ENCODE peak calls at places on chromosomes 4 and X, in five cellular contexts. One of them, this sample, is unnamed.

GRCh38 chrX:74835566-74835965 is 89.7 kb downstream of the NEXMIF start:
- DNase-seq in ascending aorta: no peak
- DNase-seq in uterus: no peak
- DNase-seq in DND-41: no peak
- DNase-seq in tibial artery: no peak
- DNase-seq in this sample: no peak

GRCh38 chr4:11471613-11472012 is 42.9 kb upstream of the HS3ST1 start:
- DNase-seq in DND-41: peak; percentile 72
- DNase-seq in ascending aorta: no peak
- DNase-seq in tibial artery: no peak
- DNase-seq in uterus: no peak
- DNase-seq in this sample: peak; percentile 40

GRCh38 chrX:112043997-112044396 is 38.6 kb downstream of the TRPC5 start:
- DNase-seq in uterus: no peak
- DNase-seq in DND-41: no peak
- DNase-seq in tibial artery: no peak
- DNase-seq in ascending aorta: no peak
- DNase-seq in this sample: no peak

GRCh38 chr4:149296503-149296902 is 519.1 kb downstream of the IQCM start:
- DNase-seq in uterus: no peak
- DNase-seq in tibial artery: no peak
- DNase-seq in DND-41: no peak
- DNase-seq in ascending aorta: no peak
- DNase-seq in this sample: no peak

GRCh38 chr4:101019941-101020401 is 327.4 kb downstream of the PPP3CA start:
- DNase-seq in DND-41: peak; percentile 35
- DNase-seq in uterus: no peak
- DNase-seq in ascending aorta: no peak
- DNase-seq in tibial artery: no peak
- DNase-seq in this sample: peak; percentile 22

GRCh38 chr4:102736636-102737549 is 23.9 kb downstream of the MANBA start:
- DNase-seq in tibial artery: no peak
- DNase-seq in ascending aorta: no peak
- DNase-seq in uterus: no peak
- DNase-seq in DND-41: no peak
- DNase-seq in this sample: no peak

GRCh38 chrX:101659601-101660063 is at the start of gene ARMCX2:
- DNase-seq in ascending aorta: peak; percentile 79
- DNase-seq in tibial artery: peak; percentile 79
- DNase-seq in uterus: peak; percentile 73
- DNase-seq in DND-41: no peak
- DNase-seq in this sample: no peak

GRCh38 chrX:23792861-23793553 is 10.0 kb downstream of the SAT1 start:
- DNase-seq in uterus: no peak
- DNase-seq in tibial artery: no peak
- DNase-seq in DND-41: no peak
- DNase-seq in ascending aorta: no peak
- DNase-seq in this sample: no peak

GRCh38 chr4:2648159-2648814 is 107.8 kb downstream of the TNIP2 start:
- DNase-seq in tibial artery: peak; percentile 40
- DNase-seq in ascending aorta: peak; percentile 42
- DNase-seq in DND-41: peak; percentile 1
- DNase-seq in uterus: no peak
- DNase-seq in this sample: no peak

GRCh38 chr4:172169871-172170270 is 356.7 kb downstream of the GALNTL6 start:
- DNase-seq in DND-41: no peak
- DNase-seq in tibial artery: no peak
- DNase-seq in ascending aorta: no peak
- DNase-seq in uterus: no peak
- DNase-seq in this sample: no peak

GRCh38 chrX:64093761-64094160 is 111.7 kb downstream of the AMER1 start:
- DNase-seq in uterus: no peak
- DNase-seq in tibial artery: no peak
- DNase-seq in DND-41: no peak
- DNase-seq in ascending aorta: no peak
- DNase-seq in this sample: no peak

GRCh38 chrX:117038918-117039440 is 576.2 kb upstream of the CT83 start:
- DNase-seq in ascending aorta: no peak
- DNase-seq in DND-41: no peak
- DNase-seq in uterus: no peak
- DNase-seq in tibial artery: no peak
- DNase-seq in this sample: no peak

GRCh38 chr4:95409750-95410149 is 139.0 kb downstream of the UNC5C start:
- DNase-seq in DND-41: no peak
- DNase-seq in uterus: no peak
- DNase-seq in tibial artery: no peak
- DNase-seq in ascending aorta: no peak
- DNase-seq in this sample: no peak

GRCh38 chr4:7132730-7133582 is 59.4 kb upstream of the SORCS2 start:
- DNase-seq in tibial artery: no peak
- DNase-seq in DND-41: no peak
- DNase-seq in uterus: no peak
- DNase-seq in ascending aorta: no peak
- DNase-seq in this sample: no peak

GRCh38 chrX:37958493-37959211 is 47.7 kb upstream of the SYTL5 start:
- DNase-seq in DND-41: no peak
- DNase-seq in ascending aorta: no peak
- DNase-seq in tibial artery: no peak
- DNase-seq in uterus: no peak
- DNase-seq in this sample: no peak

GRCh38 chrX:37986893-37987292 is 19.5 kb upstream of the SYTL5 start:
- DNase-seq in uterus: no peak
- DNase-seq in ascending aorta: no peak
- DNase-seq in tibial artery: no peak
- DNase-seq in DND-41: no peak
- DNase-seq in this sample: no peak

GRCh38 chr4:174215936-174216699 is 67.3 kb downstream of the FBXO8 start:
- DNase-seq in ascending aorta: no peak
- DNase-seq in DND-41: no peak
- DNase-seq in uterus: no peak
- DNase-seq in tibial artery: no peak
- DNase-seq in this sample: no peak

GRCh38 chr4:15779336-15779735 is 1.2 kb downstream of the CD38 start:
- DNase-seq in tibial artery: peak; percentile 75
- DNase-seq in ascending aorta: peak; percentile 74
- DNase-seq in DND-41: no peak
- DNase-seq in uterus: peak; percentile 41
- DNase-seq in this sample: no peak

GRCh38 chrX:100687128-100687527 is 43.1 kb downstream of the SRPX2 start:
- DNase-seq in uterus: peak; percentile 26
- DNase-seq in ascending aorta: no peak
- DNase-seq in DND-41: no peak
- DNase-seq in tibial artery: no peak
- DNase-seq in this sample: no peak

DNA sequence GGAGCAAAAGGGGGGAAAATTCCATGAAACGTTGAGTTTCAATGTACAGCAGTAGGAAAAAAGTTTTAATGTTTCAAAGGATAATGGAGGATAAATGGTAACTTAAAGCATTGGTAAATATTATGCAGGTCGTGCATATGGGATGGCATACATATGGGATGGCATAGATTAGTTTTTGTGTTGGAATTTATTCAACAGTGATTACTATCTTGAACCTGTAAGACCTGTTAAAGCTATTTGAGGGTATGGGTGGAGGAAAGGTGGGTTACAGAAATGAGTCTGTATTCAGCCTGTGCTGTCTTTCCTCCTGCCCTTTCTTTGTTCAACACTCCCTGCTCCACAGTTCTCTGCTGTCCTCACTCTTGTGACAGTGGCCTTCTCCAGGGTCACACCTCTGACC is 54.6 kb downstream of the ARHGAP10 start:
- DNase-seq in tibial artery: no peak
- DNase-seq in uterus: no peak
- DNase-seq in DND-41: no peak
- DNase-seq in ascending aorta: no peak
- DNase-seq in this sample: no peak
- H3K4me1 ChIP-seq in tibial artery: no peaks in the 10 kb centered on the region
- H3K4me1 ChIP-seq in uterus: peaks cover 4% of the 10 kb centered on the region
- H3K4me1 ChIP-seq in DND-41: no peaks in the 10 kb centered on the region
- H3K4me1 ChIP-seq in ascending aorta: peaks cover 38% of the 10 kb centered on the region
- H3K4me1 ChIP-seq in this sample: no peaks in the 10 kb centered on the region

GRCh38 chr4:85724801-85725548 is 250.0 kb downstream of the ARHGAP24 start:
- DNase-seq in ascending aorta: no peak
- DNase-seq in tibial artery: no peak
- DNase-seq in DND-41: no peak
- DNase-seq in uterus: no peak
- DNase-seq in this sample: no peak
- H3K27ac ChIP-seq in ascending aorta: peak overlapping the region; percentile 52
- H3K27ac ChIP-seq in tibial artery: peak overlapping the region; percentile 31
- H3K27ac ChIP-seq in DND-41: no peak overlapping the region
- H3K27ac ChIP-seq in uterus: peak overlapping the region; percentile 13
- H3K27ac ChIP-seq in this sample: no peak overlapping the region

GRCh38 chr4:128388352-128388630 is 100.7 kb upstream of the PGRMC2 start:
- DNase-seq in DND-41: no peak
- DNase-seq in ascending aorta: no peak
- DNase-seq in uterus: no peak
- DNase-seq in tibial artery: no peak
- DNase-seq in this sample: no peak

GRCh38 chr4:128387600-128388351 is 100.2 kb upstream of the PGRMC2 start:
- DNase-seq in DND-41: no peak
- DNase-seq in tibial artery: no peak
- DNase-seq in ascending aorta: no peak
- DNase-seq in uterus: no peak
- DNase-seq in this sample: no peak

GRCh38 chr4:128385199-128385598 is 97.6 kb upstream of the PGRMC2 start:
- DNase-seq in DND-41: no peak
- DNase-seq in uterus: no peak
- DNase-seq in tibial artery: no peak
- DNase-seq in ascending aorta: no peak
- DNase-seq in this sample: no peak

GRCh38 chr4:128385683-128386304 is 98.2 kb upstream of the PGRMC2 start:
- DNase-seq in ascending aorta: no peak
- DNase-seq in uterus: no peak
- DNase-seq in tibial artery: no peak
- DNase-seq in DND-41: no peak
- DNase-seq in this sample: no peak

DNA sequence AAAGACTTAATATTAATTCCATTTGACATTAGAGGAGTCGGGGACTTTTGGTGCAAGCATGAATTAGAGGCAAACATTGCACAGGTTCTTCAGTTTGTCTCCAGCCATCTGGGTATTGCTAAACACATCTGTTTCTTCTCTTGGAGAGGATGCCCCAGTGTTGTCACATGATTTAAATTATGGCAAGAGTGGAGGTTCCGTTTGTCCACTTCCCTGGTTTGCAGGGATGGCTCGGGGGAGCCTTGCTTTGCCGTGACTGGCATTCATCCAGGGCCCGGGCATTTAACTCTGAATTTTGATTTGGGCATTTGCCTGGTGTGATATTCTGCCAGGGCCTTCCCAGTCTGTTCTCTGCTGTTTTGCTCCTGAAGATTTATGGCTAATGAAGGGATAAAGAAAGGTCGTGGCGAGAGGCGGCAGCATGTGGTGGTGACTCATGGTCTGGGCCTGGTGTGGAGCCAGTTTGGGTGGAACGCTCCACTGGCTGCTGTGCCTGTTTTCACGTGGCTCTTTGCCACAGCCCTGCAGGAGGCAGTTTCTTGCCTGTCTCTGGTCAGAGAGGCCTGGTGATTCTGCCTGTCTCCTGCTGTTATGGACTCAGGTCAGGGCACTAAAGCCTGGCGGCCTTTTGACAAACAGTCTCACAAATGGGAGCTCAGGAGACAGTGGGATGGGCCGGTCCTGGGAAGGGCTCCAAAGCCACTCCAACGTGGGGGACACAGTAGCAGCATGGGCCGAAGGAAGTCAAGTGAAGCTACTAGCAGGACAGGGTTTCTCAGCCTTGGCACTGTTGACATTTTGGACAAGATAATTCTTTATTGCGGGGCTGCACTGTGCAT is 99.4 kb upstream of the PGRMC2 start:
- DNase-seq in tibial artery: peak; percentile 98
- DNase-seq in ascending aorta: peak; percentile 95
- DNase-seq in uterus: peak; percentile 96
- DNase-seq in DND-41: no peak
- DNase-seq in this sample: no peak
- H3K4me1 ChIP-seq in tibial artery: no peaks in the 10 kb centered on the region
- H3K4me1 ChIP-seq in ascending aorta: peaks cover 21% of the 10 kb centered on the region
- H3K4me1 ChIP-seq in uterus: peaks cover 14% of the 10 kb centered on the region
- H3K4me1 ChIP-seq in DND-41: no peaks in the 10 kb centered on the region
- H3K4me1 ChIP-seq in this sample: no peaks in the 10 kb centered on the region

GRCh38 chr4:37685726-37686372 is 327 bp downstream of the RELL1 start:
- DNase-seq in uterus: no peak
- DNase-seq in tibial artery: peak; percentile 80
- DNase-seq in ascending aorta: peak; percentile 78
- DNase-seq in DND-41: peak; percentile 55
- DNase-seq in this sample: peak; percentile 37

GRCh38 chr4:37685211-37685725 is 908 bp downstream of the RELL1 start:
- DNase-seq in ascending aorta: no peak
- DNase-seq in tibial artery: no peak
- DNase-seq in uterus: no peak
- DNase-seq in DND-41: peak; percentile 43
- DNase-seq in this sample: peak; percentile 77

GRCh38 chr4:37687666-37688065 is 1.5 kb upstream of the RELL1 start:
- DNase-seq in DND-41: no peak
- DNase-seq in ascending aorta: no peak
- DNase-seq in uterus: no peak
- DNase-seq in tibial artery: no peak
- DNase-seq in this sample: no peak

GRCh38 chr4:37687175-37687525 is 974 bp upstream of the RELL1 start:
- DNase-seq in uterus: no peak
- DNase-seq in DND-41: no peak
- DNase-seq in tibial artery: no peak
- DNase-seq in ascending aorta: no peak
- DNase-seq in this sample: no peak

GRCh38 chr4:37686373-37687174 is at the start of gene RELL1:
- DNase-seq in uterus: peak; percentile 100
- DNase-seq in DND-41: peak; percentile 100
- DNase-seq in ascending aorta: peak; percentile 100
- DNase-seq in tibial artery: peak; percentile 100
- DNase-seq in this sample: peak; percentile 96
- H3K27ac ChIP-seq in uterus: peak within 1 kb of the TSS; percentile 94
- H3K27ac ChIP-seq in DND-41: peak within 1 kb of the TSS; percentile 80
- H3K27ac ChIP-seq in ascending aorta: peak within 1 kb of the TSS; percentile 99
- H3K27ac ChIP-seq in tibial artery: peak within 1 kb of the TSS; percentile 98
- H3K27ac ChIP-seq in this sample: peak within 1 kb of the TSS; percentile 84

GRCh38 chr4:87042986-87043820 is 108.4 kb downstream of the AFF1 start:
- DNase-seq in tibial artery: no peak
- DNase-seq in ascending aorta: no peak
- DNase-seq in DND-41: no peak
- DNase-seq in uterus: no peak
- DNase-seq in this sample: no peak
- H3K4me1 ChIP-seq in tibial artery: no peaks in the 10 kb centered on the region
- H3K4me1 ChIP-seq in ascending aorta: peaks cover 49% of the 10 kb centered on the region
- H3K4me1 ChIP-seq in DND-41: no peaks in the 10 kb centered on the region
- H3K4me1 ChIP-seq in uterus: peaks cover 20% of the 10 kb centered on the region
- H3K4me1 ChIP-seq in this sample: peaks cover 3% of the 10 kb centered on the region